ENCODE peak calls at places on chromosomes 4 and X, in eight cellular contexts. A, S, F, L, C, E, Q and B are unnamed samples.
A peak's percentile ranks its signal among the peaks of the same experiment; 100 is the strongest.

GRCh38 chrX:19964017-19964710 is 26.7 kb downstream of the BCLAF3 start:
- DNase-seq in Q (no peak), C (no peak), A (no peak), S (peak; percentile 1), E (peak; percentile 43), L (no peak), F (no peak), B (no peak)

GRCh38 chrX:153645151-153645550 is 1.9 kb upstream of the DUSP9 start:
- DNase-seq in F (no peak), A (no peak), E (no peak), S (no peak), L (no peak), Q (no peak), C (no peak), B (no peak)

GRCh38 chr4:54838301-54838700 is 180.5 kb downstream of the KIT start:
- DNase-seq in Q (no peak), A (no peak), F (no peak), L (no peak), C (no peak), S (no peak), E (no peak), B (peak; percentile 63)

GRCh38 chrX:142998447-142999208 is 27.1 kb upstream of the SPANXN4 start:
- DNase-seq in F (no peak), C (no peak), E (no peak), L (no peak), S (no peak), A (no peak), Q (no peak), B (no peak)

GRCh38 chrX:122517781-122518180 is 666.3 kb upstream of the GRIA3 start:
- DNase-seq in F (no peak), C (no peak), E (peak; percentile 70), Q (no peak), A (no peak), S (peak; percentile 6), L (no peak), B (no peak)

GRCh38 chrX:1012678-1013300 is 199.7 kb downstream of the CRLF2 start:
- DNase-seq in F (no peak), Q (no peak), C (no peak), L (peak; percentile 37), E (no peak), A (no peak), S (no peak), B (no peak)

GRCh38 chr4:80360900-80361299 is 25.4 kb downstream of the CFAP299 start:
- DNase-seq in Q (no peak), A (no peak), L (no peak), S (peak; percentile 10), E (no peak), F (no peak), C (no peak), B (no peak)

GRCh38 chr4:52822583-52823477 is 39.3 kb upstream of the RASL11B start:
- DNase-seq in S (peak; percentile 87), C (no peak), A (no peak), E (peak; percentile 96), Q (peak; percentile 66), F (no peak), L (no peak), B (no peak)

GRCh38 chr4:8461086-8461485 is 20.5 kb downstream of the TRMT44 start:
- DNase-seq in E (no peak), L (no peak), Q (no peak), S (peak; percentile 58), F (no peak), A (no peak), C (no peak), B (no peak)

GRCh38 chr4:117574085-117574484 is 460.2 kb upstream of the NDST3 start:
- DNase-seq in C (no peak), F (no peak), S (no peak), E (no peak), Q (no peak), L (no peak), A (no peak), B (no peak)

GRCh38 chr4:37385424-37385823 is 140.9 kb downstream of the NWD2 start:
- DNase-seq in S (no peak), F (no peak), C (no peak), E (no peak), Q (no peak), L (no peak), A (no peak), B (no peak)

GRCh38 chr4:113684534-113685091 is 76.9 kb downstream of the CAMK2D start:
- DNase-seq in L (peak; percentile 86), C (no peak), S (peak; percentile 61), A (peak; percentile 61), E (peak; percentile 67), Q (no peak), F (peak; percentile 54), B (no peak)

GRCh38 chr4:187996502-187997177 is 1.1 kb downstream of the ZFP42 start:
- DNase-seq in Q (no peak), S (peak; percentile 29), L (no peak), C (no peak), E (no peak), A (no peak), F (no peak), B (no peak)

GRCh38 chr4:57053508-57053907 is 56.7 kb downstream of the IGFBP7 start:
- DNase-seq in L (no peak), F (no peak), E (peak; percentile 45), Q (peak; percentile 96), C (no peak), A (no peak), S (peak; percentile 88), B (no peak)

GRCh38 chrX:21735038-21735752 is 22.7 kb downstream of the SMPX start:
- DNase-seq in C (no peak), L (no peak), Q (no peak), F (no peak), S (peak; percentile 88), E (no peak), A (no peak), B (no peak)

GRCh38 chr4:181258569-181258968 is 984.6 kb upstream of the TENM3 start:
- DNase-seq in A (no peak), S (no peak), Q (no peak), F (no peak), E (no peak), L (no peak), C (no peak), B (no peak)

GRCh38 chr4:7608043-7608442 is 173.3 kb upstream of the PSAPL1 start:
- DNase-seq in L (no peak), C (no peak), A (no peak), E (no peak), Q (no peak), F (no peak), S (no peak), B (no peak)

GRCh38 chr4:40845136-40845910 is 95.6 kb downstream of the NSUN7 start:
- DNase-seq in L (no peak), Q (no peak), A (no peak), S (no peak), C (no peak), E (peak; percentile 24), F (no peak), B (no peak)

GRCh38 chr4:105895324-105895608 is at the start of gene NPNT:
- DNase-seq in Q (no peak), F (peak; percentile 13), A (peak; percentile 62), L (no peak), S (no peak), E (no peak), C (peak; percentile 70), B (no peak)